ENCODE peak calls at places on chromosomes 2 and 18, in four cellular contexts. X, I, E and L are unnamed samples.

GRCh38 chr2:111117666-111118454 is 2.9 kb upstream of the BCL2L11 start:
- DNase-seq in X (no peak), I (no peak), E (no peak), L (peak)

GRCh38 chr2:67895171-67895941 is 167.4 kb downstream of the C1D start:
- DNase-seq in X (no peak), I (no peak), E (peak), L (no peak)

GRCh38 chr2:14951569-14952285 is 319.2 kb downstream of the LRATD1 start:
- DNase-seq in X (no peak), I (no peak), E (no peak), L (no peak)

GRCh38 chr2:165283342-165283741 is 44.1 kb downstream of the SCN2A start:
- DNase-seq in X (no peak), I (no peak), E (no peak), L (no peak)

GRCh38 chr18:24987271-24987932 is 364.6 kb downstream of the ZNF521 start:
- DNase-seq in X (no peak), I (no peak), E (no peak), L (no peak)

GRCh38 chr18:73774836-73775509 is 372.7 kb downstream of the FBXO15 start:
- DNase-seq in X (no peak), I (no peak), E (no peak), L (peak)

GRCh38 chr2:46943881-46944798 is 28.5 kb upstream of the MCFD2 start:
- DNase-seq in X (no peak), I (no peak), E (no peak), L (no peak)

GRCh38 chr2:67733517-67733916 is 329.3 kb downstream of the C1D start:
- DNase-seq in X (peak), I (peak), E (peak), L (peak)

GRCh38 chr2:156452971-156453370 is 16.8 kb downstream of the GPD2 start:
- DNase-seq in X (no peak), I (no peak), E (no peak), L (no peak)

GRCh38 chr2:62787381-62787780 is 81.9 kb downstream of the EHBP1 start:
- DNase-seq in X (peak), I (no peak), E (no peak), L (no peak)

GRCh38 chr2:110906613-110907365 is 174.4 kb downstream of the ACOXL start:
- DNase-seq in X (peak), I (no peak), E (no peak), L (no peak)

GRCh38 chr2:101972621-101973434 is 18.9 kb upstream of the IL1R2 start:
- DNase-seq in X (no peak), I (no peak), E (no peak), L (no peak)

GRCh38 chr18:58135170-58135569 is 91.1 kb downstream of the NEDD4L start:
- DNase-seq in X (no peak), I (peak), E (no peak), L (no peak)

GRCh38 chr2:5867045-5867444 is 174.9 kb downstream of the SOX11 start:
- DNase-seq in X (no peak), I (no peak), E (no peak), L (no peak)

GRCh38 chr2:236366406-236366805 is 102.2 kb upstream of the ASB18 start:
- DNase-seq in X (no peak), I (no peak), E (no peak), L (no peak)

GRCh38 chr2:3610415-3610814 is 15.5 kb downstream of the COLEC11 start:
- DNase-seq in X (no peak), I (no peak), E (no peak), L (no peak)

GRCh38 chr18:68041327-68041726 is 524.8 kb upstream of the DSEL start:
- DNase-seq in X (no peak), I (no peak), E (no peak), L (no peak)

GRCh38 chr2:117918608-117919007 is 95.3 kb downstream of the CCDC93 start:
- DNase-seq in X (no peak), I (no peak), E (no peak), L (no peak)

GRCh38 chr2:67867735-67868134 is 195.1 kb downstream of the C1D start:
- DNase-seq in X (no peak), I (no peak), E (no peak), L (no peak)

GRCh38 chr2:112767693-112768380 is 3.4 kb upstream of the CKAP2L start:
- DNase-seq in X (no peak), I (no peak), E (no peak), L (no peak)

GRCh38 chr2:66686768-66687167 is 251.8 kb downstream of the MEIS1 start:
- DNase-seq in X (no peak), I (no peak), E (no peak), L (no peak)

GRCh38 chr2:201858781-201859180 is 52.4 kb downstream of the CDK15 start:
- DNase-seq in X (peak), I (no peak), E (peak), L (no peak)

GRCh38 chr2:96760986-96761832 is 507 bp downstream of the CNNM4 start:
- DNase-seq in X (peak), I (peak), E (no peak), L (peak)

GRCh38 chr18:77178559-77178958 is 46.0 kb upstream of the MBP start:
- DNase-seq in X (no peak), I (no peak), E (no peak), L (no peak)

DNA sequence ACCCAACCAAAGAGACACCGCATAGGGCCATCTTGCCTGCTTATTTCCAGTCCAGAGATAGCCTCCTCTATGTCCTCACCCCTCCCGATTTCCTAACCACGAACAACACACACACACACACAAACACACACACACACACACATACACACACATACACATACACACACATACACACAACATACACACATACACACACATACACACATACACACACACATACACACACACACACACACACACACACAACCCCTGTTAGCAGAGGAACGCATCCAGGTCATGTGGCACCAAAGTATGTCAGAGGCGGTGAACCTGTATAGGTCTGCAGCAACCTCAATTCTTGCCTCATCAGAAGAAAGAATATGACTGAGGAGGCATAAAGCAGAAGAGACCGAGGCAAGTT is 18.5 kb upstream of the DNER start:
- DNase-seq in X (no peak), I (no peak), E (no peak), L (no peak)
- TF ChIP-seq PHF8 in X (no peak), I (no peak), E (no peak), L (no peak)

DNA sequence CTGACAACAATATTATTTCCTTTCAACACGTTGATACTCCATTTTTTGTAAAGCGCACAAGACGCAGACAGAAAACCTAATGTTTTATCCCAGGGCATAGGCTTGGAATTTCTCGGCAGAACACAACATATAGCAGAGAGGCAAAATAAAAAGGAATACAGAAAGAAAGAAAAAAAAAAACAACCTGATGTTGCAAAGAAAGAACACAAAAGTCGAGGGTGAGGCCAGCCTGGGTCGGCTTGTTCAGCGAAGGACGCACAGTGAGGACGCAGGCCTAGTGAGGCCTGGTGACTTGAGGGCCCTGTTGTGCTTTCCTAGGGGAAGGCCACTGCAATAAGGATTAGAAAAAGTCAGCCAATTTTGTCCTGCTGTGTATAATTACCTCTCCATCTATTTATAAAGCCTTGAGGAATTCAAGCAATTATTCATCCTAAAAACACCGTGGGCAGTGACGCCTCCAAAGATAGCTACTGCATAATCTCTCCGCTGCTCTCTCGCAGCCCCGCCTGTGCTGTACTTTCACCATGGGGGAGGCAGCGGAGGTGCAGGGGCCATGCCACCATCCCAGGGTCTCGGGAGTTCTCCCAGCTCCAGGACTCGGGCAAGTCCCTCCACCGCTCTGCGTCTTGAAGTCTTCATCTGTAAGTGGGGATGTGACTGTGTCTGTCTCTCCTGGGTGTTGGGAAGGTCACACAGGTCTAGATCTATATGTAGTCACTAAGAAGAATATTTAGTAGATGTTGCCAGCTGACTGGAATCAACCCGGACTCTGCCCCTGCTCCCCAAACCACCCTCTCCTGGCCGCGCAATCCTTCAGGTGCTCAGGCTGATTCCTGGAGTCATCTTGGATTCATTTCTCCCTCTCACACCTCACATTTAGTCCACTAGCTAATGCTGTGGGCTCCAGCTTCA is 61.8 kb upstream of the SH3RF3 start:
- DNase-seq in X (no peak), I (no peak), E (no peak), L (no peak)
- TF ChIP-seq PHF8 in X (no peak), I (no peak), E (no peak), L (no peak)

DNA sequence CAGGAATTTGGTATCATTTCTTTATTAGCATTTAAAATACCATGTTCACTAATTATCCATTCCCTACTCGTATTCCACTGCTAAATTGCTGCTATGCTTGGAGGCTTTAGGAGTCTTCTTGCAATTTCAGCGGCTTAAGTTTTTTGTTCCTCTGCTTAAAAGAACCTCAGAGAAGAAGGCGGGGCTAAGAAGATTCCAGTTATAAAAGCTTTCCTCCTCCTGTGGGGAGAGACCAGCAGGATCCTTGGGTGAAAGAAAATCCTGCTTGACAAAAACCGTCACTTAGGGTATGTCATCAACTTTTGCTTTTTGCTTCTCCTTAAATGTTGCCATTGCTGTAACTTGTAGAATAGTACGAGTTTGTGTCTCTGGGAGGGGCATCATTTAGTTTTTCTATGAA is at the start of gene TRPM8:
- DNase-seq in X (no peak), I (no peak), E (no peak), L (no peak)
- TF ChIP-seq PHF8 in X (no peak), I (no peak), E (no peak), L (no peak)

DNA sequence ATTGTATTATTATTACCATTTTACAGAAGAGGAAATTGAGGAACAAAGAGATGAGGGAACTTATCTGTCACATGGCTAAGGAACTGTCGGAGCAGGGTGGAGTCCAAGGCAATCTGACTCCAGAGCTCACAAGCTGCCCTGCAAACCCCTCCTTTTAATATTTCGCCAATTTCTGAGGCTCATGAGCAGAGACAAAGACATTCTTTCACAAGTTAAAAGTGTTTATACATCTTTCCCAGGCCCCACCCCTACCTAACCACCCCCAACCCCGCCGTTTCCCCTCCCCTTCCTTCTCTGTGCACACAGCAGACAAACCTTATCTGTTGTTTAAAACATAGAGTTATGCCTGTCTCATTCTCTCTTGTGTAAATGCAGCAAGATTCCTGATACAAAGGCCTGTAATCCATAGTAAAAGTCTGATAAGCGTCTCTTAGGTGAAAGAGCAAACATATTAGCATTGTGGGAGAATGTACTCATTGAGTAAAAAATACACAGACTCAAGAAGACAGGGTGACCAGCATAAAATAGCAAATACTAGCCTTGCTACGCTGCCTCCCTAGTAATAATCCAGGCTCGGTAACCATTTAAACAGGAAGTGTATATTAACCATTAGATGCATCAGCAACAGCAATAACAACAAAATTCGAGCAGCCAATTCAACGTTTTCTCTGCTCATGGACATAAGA is 44.2 kb downstream of the EPHA4 start:
- DNase-seq in X (no peak), I (peak), E (no peak), L (no peak)
- TF ChIP-seq PHF8 in X (no peak), I (no peak), E (no peak), L (no peak)

GRCh38 chr2:178275600-178275999 is 81.3 kb downstream of the OSBPL6 start:
- DNase-seq in X (peak), I (no peak), E (no peak), L (no peak)

GRCh38 chr2:178279636-178280035 is 85.3 kb downstream of the OSBPL6 start:
- DNase-seq in X (no peak), I (no peak), E (no peak), L (no peak)

GRCh38 chr2:178280261-178280852 is 86.0 kb downstream of the OSBPL6 start:
- DNase-seq in X (peak), I (peak), E (no peak), L (peak)

GRCh38 chr2:178279142-178279541 is 84.8 kb downstream of the OSBPL6 start:
- DNase-seq in X (peak), I (no peak), E (peak), L (peak)

GRCh38 chr2:178277741-178278197 is 83.5 kb downstream of the OSBPL6 start:
- DNase-seq in X (peak), I (peak), E (no peak), L (no peak)
- TF ChIP-seq PHF8 in X (no peak), I (no peak), E (no peak), L (no peak)

GRCh38 chr2:138087761-138088602 is 123.7 kb downstream of the HNMT start:
- DNase-seq in X (peak), I (no peak), E (no peak), L (no peak)
- TF ChIP-seq PHF8 in X (no peak), I (no peak), E (no peak), L (no peak)

GRCh38 chr2:218659988-218660358 is 490 bp downstream of the BCS1L start:
- DNase-seq in X (no peak), I (no peak), E (no peak), L (no peak)

GRCh38 chr2:218662377-218662776 is 2.9 kb downstream of the BCS1L start:
- DNase-seq in X (no peak), I (no peak), E (no peak), L (no peak)

GRCh38 chr2:218655751-218656150 is 3.7 kb downstream of the ZNF142 start:
- DNase-seq in X (no peak), I (no peak), E (no peak), L (no peak)

GRCh38 chr2:218659258-218659987 is at the start of the genes BCS1L and ZNF142:
- DNase-seq in X (peak), I (peak), E (peak), L (peak)

DNA sequence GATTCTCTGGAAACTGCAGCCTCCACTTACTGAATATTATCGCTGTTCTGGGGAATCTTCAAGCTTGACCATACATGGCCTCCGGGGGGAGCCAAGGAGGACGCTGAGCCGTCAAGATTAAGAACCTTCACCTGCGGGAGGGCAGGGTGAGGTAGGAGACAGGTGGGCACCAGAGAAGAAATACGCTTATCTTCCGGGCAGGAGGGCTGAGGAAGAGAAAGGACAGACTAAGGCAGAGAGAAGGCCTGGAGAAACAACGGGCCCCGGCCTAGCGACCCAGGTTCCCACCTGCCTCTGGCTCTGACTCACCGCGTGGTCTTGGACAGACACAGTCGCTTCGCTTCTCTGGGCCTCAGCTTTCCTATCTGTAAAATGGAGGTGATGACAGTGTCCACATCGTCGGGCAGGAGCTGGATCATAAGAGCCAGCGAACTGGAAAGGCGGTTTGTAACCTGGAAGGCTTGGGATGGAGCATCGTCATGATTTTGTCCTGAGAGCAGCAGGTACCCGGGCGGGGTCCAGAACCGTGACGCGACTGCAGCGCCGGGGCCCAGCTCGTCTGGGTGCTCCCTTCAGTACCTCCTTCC is 659 bp downstream of the ZNF142 start:
- DNase-seq in X (peak), I (peak), E (no peak), L (peak)
- TF ChIP-seq PHF8 in X (no peak), I (no peak), E (no peak), L (peak)

DNA sequence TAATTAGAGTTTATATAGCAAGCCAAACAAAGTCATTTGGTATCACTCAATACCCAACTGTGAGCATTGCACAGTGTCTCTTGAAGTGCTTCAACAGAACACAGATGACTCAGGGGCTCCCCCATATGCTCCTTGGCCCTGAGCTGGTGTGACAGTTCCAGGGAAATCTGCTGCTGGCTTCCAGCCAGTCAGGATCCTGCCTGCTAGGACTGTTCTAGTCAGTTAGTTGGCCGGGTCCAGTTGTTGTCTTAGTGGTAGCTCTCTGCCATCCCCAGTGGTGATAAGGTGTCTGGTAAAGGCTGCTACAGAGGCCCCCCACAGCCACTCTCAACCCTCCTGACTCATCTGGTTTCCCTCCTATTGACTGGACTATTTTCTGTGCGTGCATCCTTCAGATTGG is 100.3 kb downstream of the IRS1 start:
- DNase-seq in X (peak), I (no peak), E (no peak), L (peak)
- TF ChIP-seq PHF8 in X (no peak), I (no peak), E (no peak), L (no peak)

GRCh38 chr2:239326831-239327535 is 73.8 kb downstream of the HDAC4 start:
- DNase-seq in X (no peak), I (no peak), E (no peak), L (no peak)

GRCh38 chr2:239328306-239329191 is 72.3 kb downstream of the HDAC4 start:
- DNase-seq in X (peak), I (no peak), E (no peak), L (no peak)

GRCh38 chr2:239329284-239329971 is 71.4 kb downstream of the HDAC4 start:
- DNase-seq in X (no peak), I (no peak), E (no peak), L (no peak)

GRCh38 chr2:239329972-239330572 is 70.7 kb downstream of the HDAC4 start:
- DNase-seq in X (no peak), I (no peak), E (no peak), L (no peak)

DNA sequence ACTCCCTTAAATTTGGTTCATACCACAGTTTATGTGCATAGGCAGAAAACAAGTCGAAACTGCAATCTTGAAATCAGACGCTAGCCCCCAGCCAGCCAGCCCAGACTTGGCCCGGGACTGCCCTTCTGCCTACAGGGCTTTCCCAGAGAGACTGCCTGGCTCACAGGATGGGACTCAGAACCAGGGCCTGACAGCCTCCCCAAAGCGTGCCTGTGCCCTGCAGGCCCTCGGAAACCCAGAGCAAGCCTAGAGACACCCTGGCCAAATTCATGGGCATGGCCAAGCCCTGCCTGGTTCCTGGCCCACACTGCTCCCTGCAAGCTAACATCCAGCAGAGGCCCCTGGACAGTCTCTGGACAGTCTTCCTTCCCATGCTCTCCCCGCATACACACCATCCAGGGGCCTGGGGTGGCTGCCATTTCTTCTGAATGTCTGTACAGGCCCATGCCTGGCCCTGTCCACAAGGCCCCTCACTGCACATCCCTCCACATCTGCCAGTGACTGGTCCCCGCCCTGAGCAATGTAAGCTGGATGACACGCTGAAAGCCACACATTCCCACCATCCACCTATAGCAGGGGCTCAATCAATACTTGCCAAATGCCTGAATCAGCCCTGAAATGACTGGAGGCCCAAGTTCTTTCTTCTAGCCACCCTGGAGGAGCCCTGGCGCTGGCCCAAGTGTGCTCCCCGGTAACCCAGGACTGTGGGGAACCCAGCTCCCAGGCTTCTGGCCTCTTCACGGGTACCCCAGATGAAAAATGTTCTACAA is 73.1 kb downstream of the HDAC4 start:
- DNase-seq in X (no peak), I (no peak), E (no peak), L (no peak)
- TF ChIP-seq PHF8 in X (no peak), I (no peak), E (no peak), L (no peak)

GRCh38 chr2:207055254-207055653 is 110.5 kb downstream of the KLF7 start:
- DNase-seq in X (no peak), I (no peak), E (no peak), L (no peak)
- TF ChIP-seq PHF8 in X (no peak), I (no peak), E (no peak), L (no peak)